ENCODE peak calls at places on chromosomes 11 and 22, in seven cellular contexts. X, P, E, C, Y, O and G are unnamed samples.

GRCh38 chr11:79050784-79051183 is 390.0 kb downstream of the TENM4 start:
- DNase-seq in P (no peak), C (no peak), X (no peak), Y (no peak), O (peak), E (no peak), G (no peak)

GRCh38 chr11:12577746-12578644 is 96.2 kb upstream of the TEAD1 start:
- DNase-seq in C (no peak), O (no peak), P (no peak), Y (no peak), E (no peak), X (no peak), G (no peak)

GRCh38 chr11:72038491-72038890 is 39.8 kb downstream of the IL18BP start:
- DNase-seq in C (peak), X (peak), O (no peak), Y (peak), P (peak), E (no peak), G (no peak)

GRCh38 chr11:121426476-121427454 is 25.3 kb upstream of the SORL1 start:
- DNase-seq in P (no peak), Y (no peak), O (peak), X (no peak), E (peak), C (peak), G (peak)

GRCh38 chr22:27531782-27532530 is 269.6 kb downstream of the MN1 start:
- DNase-seq in O (no peak), X (peak), Y (peak), E (no peak), C (peak), P (no peak), G (no peak)

GRCh38 chr22:49302530-49302929 is 525.1 kb downstream of the BRD1 start:
- DNase-seq in E (no peak), Y (no peak), P (no peak), O (no peak), X (no peak), C (no peak), G (no peak)

GRCh38 chr11:43419460-43419859 is 60.7 kb downstream of the TTC17 start:
- DNase-seq in O (no peak), X (peak), Y (peak), E (peak), C (peak), P (no peak), G (no peak)

GRCh38 chr11:279040-279965 is 1.1 kb downstream of the NLRP6 start:
- DNase-seq in X (no peak), P (no peak), O (no peak), C (no peak), E (peak), Y (no peak), G (peak)

GRCh38 chr11:96275807-96276594 is 67.0 kb downstream of the MAML2 start:
- DNase-seq in P (no peak), Y (no peak), E (no peak), O (no peak), X (no peak), C (peak), G (no peak)

GRCh38 chr11:125165664-125166346 is 1.3 kb downstream of the PKNOX2 start:
- DNase-seq in Y (peak), X (no peak), P (no peak), E (peak), C (peak), O (no peak), G (no peak)

GRCh38 chr11:26584818-26585217 is 12.8 kb upstream of the MUC15 start:
- DNase-seq in C (no peak), E (no peak), Y (no peak), O (no peak), X (no peak), P (no peak), G (no peak)

GRCh38 chr11:68002943-68003845 is 703 bp downstream of the UNC93B1 start:
- DNase-seq in E (peak), O (peak), X (no peak), C (peak), P (no peak), Y (no peak), G (peak)

GRCh38 chr11:83656931-83657330 is 370.8 kb upstream of the CCDC90B start:
- DNase-seq in Y (no peak), O (no peak), C (no peak), E (no peak), X (no peak), P (no peak), G (no peak)

GRCh38 chr11:101390539-101390938 is 193.3 kb downstream of the TRPC6 start:
- DNase-seq in P (no peak), O (no peak), Y (peak), C (peak), X (peak), E (no peak), G (no peak)
- TF ChIP-seq CTCF in P (peak), O (peak), Y (peak), C (peak), X (peak), E (no peak), G (no peak)

DNA sequence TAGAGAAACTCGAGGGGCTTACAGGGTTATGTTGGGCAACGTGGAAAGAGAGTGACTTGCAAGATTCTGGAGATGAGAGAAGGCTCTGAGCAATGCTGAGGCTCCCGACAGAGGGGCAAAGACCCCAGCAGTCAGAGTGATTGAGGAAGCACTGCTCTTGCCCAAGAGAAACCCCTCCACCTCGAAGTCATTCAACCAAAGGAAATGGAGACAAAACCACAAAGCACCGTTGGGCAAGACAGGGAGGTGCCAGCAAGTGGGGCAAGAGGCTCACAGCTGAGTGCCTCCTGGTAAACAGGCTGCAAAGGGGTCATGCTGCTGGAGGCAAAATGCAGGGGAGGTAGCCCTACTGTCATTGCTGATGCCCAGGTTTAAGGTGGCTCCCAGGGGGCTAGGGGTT is 17.9 kb upstream of the MYH9 start:
- DNase-seq in X (peak), Y (no peak), C (peak), E (peak), O (no peak), P (no peak), G (peak)
- TF ChIP-seq CTCF in X (no peak), Y (no peak), C (no peak), E (no peak), O (no peak), P (no peak), G (no peak)

DNA sequence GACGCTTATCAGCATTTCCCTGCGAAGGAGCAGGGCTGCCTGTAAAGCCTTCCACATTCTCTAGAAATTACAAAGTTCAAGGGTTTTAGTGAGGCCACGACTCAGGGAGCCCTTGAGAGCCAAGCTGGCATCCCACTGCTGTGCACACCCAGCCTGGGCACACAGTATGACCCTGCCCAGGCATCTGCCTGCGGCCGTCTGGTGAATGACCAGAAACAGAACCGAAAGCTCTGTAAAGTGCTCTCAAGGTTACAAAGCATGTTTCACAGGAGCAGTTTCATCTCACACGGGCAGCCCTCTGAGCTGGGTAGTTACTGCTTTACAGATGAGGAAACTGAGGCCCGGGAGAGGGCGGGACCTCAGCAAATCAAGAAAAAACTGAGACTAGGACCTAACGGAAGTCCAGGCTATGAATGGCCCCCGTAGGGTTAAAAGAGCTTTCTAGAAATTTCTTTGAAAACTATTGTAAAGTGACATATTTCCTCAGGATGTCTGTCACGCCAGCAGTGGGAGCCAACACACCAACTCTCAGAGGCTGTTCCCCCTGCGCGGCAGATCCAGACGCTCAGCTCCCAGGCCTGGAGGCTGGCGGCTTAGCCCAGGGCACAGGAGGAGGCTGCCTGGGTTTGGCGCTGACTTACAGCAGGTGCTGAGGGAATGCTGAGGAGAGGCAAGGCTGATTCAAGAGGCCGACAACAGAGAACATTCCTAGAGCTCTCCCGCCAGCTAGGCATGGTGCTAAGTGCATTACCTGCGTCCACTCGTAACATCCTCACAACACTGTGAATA is 7.7 kb upstream of the TCF20 start:
- DNase-seq in X (no peak), E (no peak), P (no peak), C (peak), O (no peak), Y (no peak), G (no peak)
- TF ChIP-seq CTCF in X (peak), E (no peak), P (no peak), C (peak), O (no peak), Y (no peak), G (no peak)

GRCh38 chr11:32888805-32889204 is 3.8 kb upstream of the QSER1 start:
- DNase-seq in P (no peak), Y (peak), O (no peak), C (peak), E (no peak), X (peak), G (no peak)
- TF ChIP-seq CTCF in P (no peak), Y (no peak), O (no peak), C (no peak), E (no peak), X (no peak), G (no peak)

GRCh38 chr11:30504468-30504867 is 81.7 kb downstream of the MPPED2 start:
- DNase-seq in Y (no peak), X (no peak), O (no peak), P (no peak), C (no peak), E (no peak), G (no peak)
- TF ChIP-seq CTCF in Y (no peak), X (no peak), O (no peak), P (no peak), C (no peak), E (no peak), G (no peak)

DNA sequence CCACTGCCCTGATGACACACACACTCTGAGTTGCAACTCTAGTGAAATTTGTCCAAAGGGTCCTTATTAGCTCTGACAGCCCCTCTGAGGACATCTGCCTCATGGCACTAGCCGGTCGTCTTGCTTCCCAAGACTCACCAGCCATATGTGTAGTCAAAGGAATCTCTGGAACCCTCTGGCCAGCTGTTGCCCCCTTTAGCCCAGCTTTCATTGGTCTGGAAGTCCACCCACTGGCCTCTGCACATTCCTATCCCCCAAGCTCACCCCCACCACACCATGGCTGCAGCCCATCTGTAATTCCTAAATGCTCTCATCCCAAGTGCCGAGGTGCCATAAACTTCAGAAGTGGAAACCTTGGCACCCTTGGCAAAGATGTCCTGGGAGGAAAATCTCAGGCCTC is 24.3 kb downstream of the SYT7 start:
- DNase-seq in C (peak), Y (no peak), P (no peak), E (no peak), O (no peak), X (no peak), G (no peak)
- TF ChIP-seq CTCF in C (no peak), Y (no peak), P (no peak), E (no peak), O (no peak), X (no peak), G (no peak)

GRCh38 chr11:22177186-22177585 is 15.7 kb upstream of the ANO5 start:
- DNase-seq in O (no peak), X (no peak), E (no peak), Y (no peak), P (no peak), C (no peak), G (no peak)
- TF ChIP-seq CTCF in O (no peak), X (no peak), E (no peak), Y (no peak), P (no peak), C (no peak), G (no peak)

GRCh38 chr22:46415816-46416536 is 80.5 kb downstream of the TRMU start:
- DNase-seq in O (no peak), C (peak), P (no peak), E (no peak), X (peak), Y (peak), G (no peak)
- TF ChIP-seq CTCF in O (no peak), C (no peak), P (no peak), E (no peak), X (peak), Y (no peak), G (no peak)

GRCh38 chr11:65611758-65612603 is 2.0 kb downstream of the MAP3K11 start:
- DNase-seq in Y (peak), E (no peak), X (no peak), O (no peak), C (no peak), P (no peak), G (no peak)

GRCh38 chr11:65611028-65611757 is 2.8 kb downstream of the MAP3K11 start:
- DNase-seq in E (no peak), C (no peak), O (no peak), Y (no peak), P (no peak), X (no peak), G (no peak)

GRCh38 chr11:65615229-65615949 is at the start of gene PCNX3:
- DNase-seq in E (peak), P (peak), C (peak), O (peak), X (peak), Y (peak), G (peak)

GRCh38 chr11:65612691-65613090 is 1.3 kb downstream of the MAP3K11 start:
- DNase-seq in X (no peak), P (no peak), O (no peak), E (no peak), Y (no peak), C (no peak), G (no peak)

DNA sequence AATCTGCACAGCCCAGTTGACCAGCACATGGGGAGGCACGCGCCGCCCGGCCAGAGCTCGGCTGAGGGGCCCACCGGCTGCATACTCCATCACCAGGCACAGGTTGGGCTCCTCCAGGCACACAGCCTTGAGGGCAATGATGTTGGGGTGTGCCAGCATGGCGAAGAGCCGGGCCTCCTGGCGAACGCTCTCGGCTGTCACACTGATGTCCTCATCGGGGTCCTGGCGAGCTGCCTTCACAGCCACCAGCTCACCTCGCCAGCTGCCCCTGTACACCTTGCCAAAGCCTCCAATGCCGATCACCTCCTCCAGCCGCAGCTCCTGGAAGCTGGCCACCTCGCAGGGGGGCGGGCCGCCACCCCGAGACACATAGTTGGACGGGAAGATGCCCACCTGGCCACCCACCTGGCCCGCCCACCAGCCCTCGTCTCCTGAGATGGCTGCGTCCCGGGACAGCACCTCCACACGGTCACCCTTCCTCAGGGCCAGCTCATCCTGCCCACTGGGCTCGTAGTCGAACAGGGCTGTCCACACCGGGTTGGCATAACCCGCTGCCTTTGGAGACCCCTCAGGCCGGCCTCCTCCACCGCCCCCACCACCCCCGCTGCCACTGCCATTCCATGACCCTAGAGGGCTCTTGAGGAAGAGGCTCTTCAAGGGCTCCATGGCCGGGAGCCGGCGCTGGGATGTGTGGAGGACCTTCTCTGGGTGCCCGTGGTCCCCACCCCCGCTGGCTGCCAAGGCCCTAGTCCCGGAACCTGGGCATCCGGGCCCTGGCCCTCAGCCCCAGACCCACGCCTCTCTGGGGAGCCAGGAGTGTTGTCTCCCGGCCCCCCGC is 711 bp downstream of the MAP3K11 start:
- DNase-seq in P (peak), Y (no peak), C (peak), O (no peak), X (no peak), E (no peak), G (peak)
- TF ChIP-seq CTCF in P (no peak), Y (no peak), C (no peak), O (no peak), X (no peak), E (no peak), G (no peak)